ENCODE peak calls at places on chromosomes 3 and 15, in ten cellular contexts. One of them, this sample, is unnamed.

GRCh38 chr3:110307065-110307809 is 764.4 kb upstream of the NECTIN3 start:
- DNase-seq in activated CD8-positive, alpha-beta memory T cell treated with anti-CD3 and anti-CD28 coated beads, Interleukin-2, amount 50 U/mL, for 4 hours: no peak
- DNase-seq in AG04450: peak
- DNase-seq in DMS153: no peak
- DNase-seq in ELF-1: no peak
- DNase-seq in mesenchymal stem cell: peak
- DNase-seq in Caco-2: no peak
- DNase-seq in body of pancreas: no peak
- DNase-seq in left cardiac atrium: no peak
- DNase-seq in fibroblast of villous mesenchyme: peak
- DNase-seq in this sample: peak

GRCh38 chr3:176767385-176767784 is 429.9 kb downstream of the TBL1XR1 start:
- DNase-seq in activated CD8-positive, alpha-beta memory T cell treated with anti-CD3 and anti-CD28 coated beads, Interleukin-2, amount 50 U/mL, for 4 hours: no peak
- DNase-seq in AG04450: peak
- DNase-seq in DMS153: no peak
- DNase-seq in ELF-1: no peak
- DNase-seq in mesenchymal stem cell: peak
- DNase-seq in Caco-2: no peak
- DNase-seq in body of pancreas: peak
- DNase-seq in left cardiac atrium: no peak
- DNase-seq in fibroblast of villous mesenchyme: peak
- DNase-seq in this sample: peak

GRCh38 chr3:168034152-168034928 is 61.4 kb downstream of the GOLIM4 start:
- DNase-seq in activated CD8-positive, alpha-beta memory T cell treated with anti-CD3 and anti-CD28 coated beads, Interleukin-2, amount 50 U/mL, for 4 hours: no peak
- DNase-seq in AG04450: peak
- DNase-seq in DMS153: no peak
- DNase-seq in ELF-1: no peak
- DNase-seq in mesenchymal stem cell: peak
- DNase-seq in Caco-2: no peak
- DNase-seq in body of pancreas: no peak
- DNase-seq in left cardiac atrium: no peak
- DNase-seq in fibroblast of villous mesenchyme: peak
- DNase-seq in this sample: peak

GRCh38 chr3:60076307-60076706 is 1026.5 kb upstream of the CFAP20DC start:
- DNase-seq in activated CD8-positive, alpha-beta memory T cell treated with anti-CD3 and anti-CD28 coated beads, Interleukin-2, amount 50 U/mL, for 4 hours: no peak
- DNase-seq in AG04450: no peak
- DNase-seq in DMS153: no peak
- DNase-seq in ELF-1: no peak
- DNase-seq in mesenchymal stem cell: no peak
- DNase-seq in Caco-2: no peak
- DNase-seq in body of pancreas: no peak
- DNase-seq in left cardiac atrium: no peak
- DNase-seq in fibroblast of villous mesenchyme: no peak
- DNase-seq in this sample: no peak

GRCh38 chr3:192224634-192225033 is 502.7 kb downstream of the FGF12 start:
- DNase-seq in activated CD8-positive, alpha-beta memory T cell treated with anti-CD3 and anti-CD28 coated beads, Interleukin-2, amount 50 U/mL, for 4 hours: no peak
- DNase-seq in AG04450: no peak
- DNase-seq in DMS153: no peak
- DNase-seq in ELF-1: no peak
- DNase-seq in mesenchymal stem cell: no peak
- DNase-seq in Caco-2: no peak
- DNase-seq in body of pancreas: no peak
- DNase-seq in left cardiac atrium: no peak
- DNase-seq in fibroblast of villous mesenchyme: no peak
- DNase-seq in this sample: no peak

GRCh38 chr3:37546876-37547275 is 314.8 kb upstream of the CTDSPL start:
- DNase-seq in activated CD8-positive, alpha-beta memory T cell treated with anti-CD3 and anti-CD28 coated beads, Interleukin-2, amount 50 U/mL, for 4 hours: no peak
- DNase-seq in AG04450: no peak
- DNase-seq in DMS153: no peak
- DNase-seq in ELF-1: peak
- DNase-seq in mesenchymal stem cell: peak
- DNase-seq in Caco-2: no peak
- DNase-seq in body of pancreas: no peak
- DNase-seq in left cardiac atrium: no peak
- DNase-seq in fibroblast of villous mesenchyme: no peak
- DNase-seq in this sample: no peak

GRCh38 chr15:51869074-51869425 is 39.6 kb downstream of the TMOD3 start:
- DNase-seq in activated CD8-positive, alpha-beta memory T cell treated with anti-CD3 and anti-CD28 coated beads, Interleukin-2, amount 50 U/mL, for 4 hours: no peak
- DNase-seq in AG04450: peak
- DNase-seq in DMS153: no peak
- DNase-seq in ELF-1: no peak
- DNase-seq in mesenchymal stem cell: peak
- DNase-seq in Caco-2: no peak
- DNase-seq in body of pancreas: no peak
- DNase-seq in left cardiac atrium: no peak
- DNase-seq in fibroblast of villous mesenchyme: peak
- DNase-seq in this sample: peak

GRCh38 chr3:90011136-90011535 is 903.7 kb downstream of the EPHA3 start:
- DNase-seq in activated CD8-positive, alpha-beta memory T cell treated with anti-CD3 and anti-CD28 coated beads, Interleukin-2, amount 50 U/mL, for 4 hours: no peak
- DNase-seq in AG04450: no peak
- DNase-seq in DMS153: no peak
- DNase-seq in ELF-1: peak
- DNase-seq in mesenchymal stem cell: peak
- DNase-seq in Caco-2: no peak
- DNase-seq in body of pancreas: no peak
- DNase-seq in left cardiac atrium: no peak
- DNase-seq in fibroblast of villous mesenchyme: peak
- DNase-seq in this sample: peak

GRCh38 chr15:60945196-60945595 is 283.9 kb downstream of the RORA start:
- DNase-seq in activated CD8-positive, alpha-beta memory T cell treated with anti-CD3 and anti-CD28 coated beads, Interleukin-2, amount 50 U/mL, for 4 hours: no peak
- DNase-seq in AG04450: no peak
- DNase-seq in DMS153: no peak
- DNase-seq in ELF-1: no peak
- DNase-seq in mesenchymal stem cell: no peak
- DNase-seq in Caco-2: no peak
- DNase-seq in body of pancreas: peak
- DNase-seq in left cardiac atrium: peak
- DNase-seq in fibroblast of villous mesenchyme: no peak
- DNase-seq in this sample: no peak

GRCh38 chr3:24254649-24255048 is 240.0 kb downstream of the THRB start:
- DNase-seq in activated CD8-positive, alpha-beta memory T cell treated with anti-CD3 and anti-CD28 coated beads, Interleukin-2, amount 50 U/mL, for 4 hours: no peak
- DNase-seq in AG04450: peak
- DNase-seq in DMS153: no peak
- DNase-seq in ELF-1: no peak
- DNase-seq in mesenchymal stem cell: peak
- DNase-seq in Caco-2: no peak
- DNase-seq in body of pancreas: no peak
- DNase-seq in left cardiac atrium: no peak
- DNase-seq in fibroblast of villous mesenchyme: peak
- DNase-seq in this sample: peak

GRCh38 chr3:144865886-144866285 is 894.3 kb downstream of the DIPK2A start:
- DNase-seq in activated CD8-positive, alpha-beta memory T cell treated with anti-CD3 and anti-CD28 coated beads, Interleukin-2, amount 50 U/mL, for 4 hours: no peak
- DNase-seq in AG04450: no peak
- DNase-seq in DMS153: no peak
- DNase-seq in ELF-1: no peak
- DNase-seq in mesenchymal stem cell: no peak
- DNase-seq in Caco-2: no peak
- DNase-seq in body of pancreas: no peak
- DNase-seq in left cardiac atrium: no peak
- DNase-seq in fibroblast of villous mesenchyme: no peak
- DNase-seq in this sample: no peak

GRCh38 chr15:39124155-39124924 is 456.5 kb upstream of the THBS1 start:
- DNase-seq in activated CD8-positive, alpha-beta memory T cell treated with anti-CD3 and anti-CD28 coated beads, Interleukin-2, amount 50 U/mL, for 4 hours: no peak
- DNase-seq in AG04450: no peak
- DNase-seq in DMS153: no peak
- DNase-seq in ELF-1: no peak
- DNase-seq in mesenchymal stem cell: no peak
- DNase-seq in Caco-2: no peak
- DNase-seq in body of pancreas: no peak
- DNase-seq in left cardiac atrium: no peak
- DNase-seq in fibroblast of villous mesenchyme: peak
- DNase-seq in this sample: no peak

GRCh38 chr15:88454867-88455810 is 12.0 kb downstream of the MRPL46 start:
- DNase-seq in activated CD8-positive, alpha-beta memory T cell treated with anti-CD3 and anti-CD28 coated beads, Interleukin-2, amount 50 U/mL, for 4 hours: peak
- DNase-seq in AG04450: peak
- DNase-seq in DMS153: no peak
- DNase-seq in ELF-1: peak
- DNase-seq in mesenchymal stem cell: peak
- DNase-seq in Caco-2: peak
- DNase-seq in body of pancreas: peak
- DNase-seq in left cardiac atrium: peak
- DNase-seq in fibroblast of villous mesenchyme: peak
- DNase-seq in this sample: peak

GRCh38 chr3:18717588-18717987 is 292.4 kb upstream of the SATB1 start:
- DNase-seq in activated CD8-positive, alpha-beta memory T cell treated with anti-CD3 and anti-CD28 coated beads, Interleukin-2, amount 50 U/mL, for 4 hours: no peak
- DNase-seq in AG04450: no peak
- DNase-seq in DMS153: no peak
- DNase-seq in ELF-1: no peak
- DNase-seq in mesenchymal stem cell: no peak
- DNase-seq in Caco-2: no peak
- DNase-seq in body of pancreas: no peak
- DNase-seq in left cardiac atrium: no peak
- DNase-seq in fibroblast of villous mesenchyme: no peak
- DNase-seq in this sample: no peak

GRCh38 chr15:66483131-66483566 is 14.4 kb downstream of the SNAPC5 start:
- DNase-seq in activated CD8-positive, alpha-beta memory T cell treated with anti-CD3 and anti-CD28 coated beads, Interleukin-2, amount 50 U/mL, for 4 hours: no peak
- DNase-seq in AG04450: no peak
- DNase-seq in DMS153: no peak
- DNase-seq in ELF-1: no peak
- DNase-seq in mesenchymal stem cell: peak
- DNase-seq in Caco-2: no peak
- DNase-seq in body of pancreas: peak
- DNase-seq in left cardiac atrium: no peak
- DNase-seq in fibroblast of villous mesenchyme: peak
- DNase-seq in this sample: peak

GRCh38 chr3:102258666-102259227 is 176.1 kb upstream of the ZPLD1 start:
- DNase-seq in activated CD8-positive, alpha-beta memory T cell treated with anti-CD3 and anti-CD28 coated beads, Interleukin-2, amount 50 U/mL, for 4 hours: no peak
- DNase-seq in AG04450: no peak
- DNase-seq in DMS153: no peak
- DNase-seq in ELF-1: no peak
- DNase-seq in mesenchymal stem cell: no peak
- DNase-seq in Caco-2: no peak
- DNase-seq in body of pancreas: no peak
- DNase-seq in left cardiac atrium: no peak
- DNase-seq in fibroblast of villous mesenchyme: no peak
- DNase-seq in this sample: no peak

GRCh38 chr3:105639131-105639530 is 229.7 kb downstream of the CBLB start:
- DNase-seq in activated CD8-positive, alpha-beta memory T cell treated with anti-CD3 and anti-CD28 coated beads, Interleukin-2, amount 50 U/mL, for 4 hours: no peak
- DNase-seq in AG04450: no peak
- DNase-seq in DMS153: no peak
- DNase-seq in ELF-1: no peak
- DNase-seq in mesenchymal stem cell: no peak
- DNase-seq in Caco-2: no peak
- DNase-seq in body of pancreas: no peak
- DNase-seq in left cardiac atrium: no peak
- DNase-seq in fibroblast of villous mesenchyme: no peak
- DNase-seq in this sample: no peak

GRCh38 chr3:157087398-157088132 is 72.4 kb downstream of the CCNL1 start:
- DNase-seq in activated CD8-positive, alpha-beta memory T cell treated with anti-CD3 and anti-CD28 coated beads, Interleukin-2, amount 50 U/mL, for 4 hours: no peak
- DNase-seq in AG04450: no peak
- DNase-seq in DMS153: no peak
- DNase-seq in ELF-1: no peak
- DNase-seq in mesenchymal stem cell: no peak
- DNase-seq in Caco-2: no peak
- DNase-seq in body of pancreas: no peak
- DNase-seq in left cardiac atrium: no peak
- DNase-seq in fibroblast of villous mesenchyme: no peak
- DNase-seq in this sample: peak

GRCh38 chr3:188331166-188331565 is 177.2 kb downstream of the LPP start:
- DNase-seq in activated CD8-positive, alpha-beta memory T cell treated with anti-CD3 and anti-CD28 coated beads, Interleukin-2, amount 50 U/mL, for 4 hours: no peak
- DNase-seq in AG04450: no peak
- DNase-seq in DMS153: no peak
- DNase-seq in ELF-1: no peak
- DNase-seq in mesenchymal stem cell: peak
- DNase-seq in Caco-2: no peak
- DNase-seq in body of pancreas: no peak
- DNase-seq in left cardiac atrium: no peak
- DNase-seq in fibroblast of villous mesenchyme: peak
- DNase-seq in this sample: peak

GRCh38 chr15:70869346-70869745 is 15.4 kb upstream of the LARP6 start:
- DNase-seq in activated CD8-positive, alpha-beta memory T cell treated with anti-CD3 and anti-CD28 coated beads, Interleukin-2, amount 50 U/mL, for 4 hours: no peak
- DNase-seq in AG04450: no peak
- DNase-seq in DMS153: no peak
- DNase-seq in ELF-1: no peak
- DNase-seq in mesenchymal stem cell: no peak
- DNase-seq in Caco-2: no peak
- DNase-seq in body of pancreas: no peak
- DNase-seq in left cardiac atrium: no peak
- DNase-seq in fibroblast of villous mesenchyme: no peak
- DNase-seq in this sample: no peak

GRCh38 chr3:123568034-123568433 is 16.8 kb downstream of the HACD2 start:
- DNase-seq in activated CD8-positive, alpha-beta memory T cell treated with anti-CD3 and anti-CD28 coated beads, Interleukin-2, amount 50 U/mL, for 4 hours: no peak
- DNase-seq in AG04450: no peak
- DNase-seq in DMS153: no peak
- DNase-seq in ELF-1: no peak
- DNase-seq in mesenchymal stem cell: no peak
- DNase-seq in Caco-2: no peak
- DNase-seq in body of pancreas: no peak
- DNase-seq in left cardiac atrium: no peak
- DNase-seq in fibroblast of villous mesenchyme: no peak
- DNase-seq in this sample: no peak

GRCh38 chr3:122394173-122394572 is 10.2 kb downstream of the FAM162A start:
- DNase-seq in activated CD8-positive, alpha-beta memory T cell treated with anti-CD3 and anti-CD28 coated beads, Interleukin-2, amount 50 U/mL, for 4 hours: no peak
- DNase-seq in AG04450: no peak
- DNase-seq in DMS153: no peak
- DNase-seq in ELF-1: no peak
- DNase-seq in mesenchymal stem cell: no peak
- DNase-seq in Caco-2: peak
- DNase-seq in body of pancreas: no peak
- DNase-seq in left cardiac atrium: no peak
- DNase-seq in fibroblast of villous mesenchyme: peak
- DNase-seq in this sample: no peak

GRCh38 chr3:57706462-57706861 is 13.6 kb upstream of the DENND6A start:
- DNase-seq in activated CD8-positive, alpha-beta memory T cell treated with anti-CD3 and anti-CD28 coated beads, Interleukin-2, amount 50 U/mL, for 4 hours: no peak
- DNase-seq in AG04450: peak
- DNase-seq in DMS153: no peak
- DNase-seq in ELF-1: no peak
- DNase-seq in mesenchymal stem cell: no peak
- DNase-seq in Caco-2: no peak
- DNase-seq in body of pancreas: no peak
- DNase-seq in left cardiac atrium: no peak
- DNase-seq in fibroblast of villous mesenchyme: no peak
- DNase-seq in this sample: peak

GRCh38 chr3:32890420-32891276 is 60.8 kb upstream of the CCR4 start:
- DNase-seq in activated CD8-positive, alpha-beta memory T cell treated with anti-CD3 and anti-CD28 coated beads, Interleukin-2, amount 50 U/mL, for 4 hours: no peak
- DNase-seq in AG04450: no peak
- DNase-seq in DMS153: no peak
- DNase-seq in ELF-1: no peak
- DNase-seq in mesenchymal stem cell: no peak
- DNase-seq in Caco-2: no peak
- DNase-seq in body of pancreas: no peak
- DNase-seq in left cardiac atrium: no peak
- DNase-seq in fibroblast of villous mesenchyme: no peak
- DNase-seq in this sample: no peak

GRCh38 chr3:16323737-16324136 is 58.7 kb downstream of the OXNAD1 start:
- DNase-seq in activated CD8-positive, alpha-beta memory T cell treated with anti-CD3 and anti-CD28 coated beads, Interleukin-2, amount 50 U/mL, for 4 hours: no peak
- DNase-seq in AG04450: no peak
- DNase-seq in DMS153: no peak
- DNase-seq in ELF-1: no peak
- DNase-seq in mesenchymal stem cell: no peak
- DNase-seq in Caco-2: no peak
- DNase-seq in body of pancreas: no peak
- DNase-seq in left cardiac atrium: no peak
- DNase-seq in fibroblast of villous mesenchyme: no peak
- DNase-seq in this sample: no peak

This sample was measured in amniotic epithelial cell.